ENCODE peak calls at places on chromosomes 12 and 14, in four cellular contexts. I, A, G and C are unnamed samples. For H3K27me3, the result is how much of the 10 kb centered on the place peaks cover.

GRCh38 chr12:54030889-54031860 is 1.7 kb upstream of the HOXC5 start:
- DNase-seq in G (no peak), I (peak), A (no peak), C (no peak)

GRCh38 chr12:45388545-45388944 is 172.7 kb downstream of the ANO6 start:
- DNase-seq in I (peak), G (peak), A (no peak), C (no peak)

GRCh38 chr12:124321040-124321481 is 26.2 kb downstream of the RFLNA start:
- DNase-seq in I (peak), A (peak), G (peak), C (peak)

GRCh38 chr14:103015426-103015825 is 41.9 kb downstream of the CDC42BPB start:
- DNase-seq in A (no peak), I (no peak), G (peak), C (no peak)

GRCh38 chr14:104373855-104374717 is 205.5 kb upstream of the C14orf180 start:
- DNase-seq in G (no peak), A (no peak), I (no peak), C (no peak)

GRCh38 chr14:85580536-85581165 is 50.7 kb downstream of the FLRT2 start:
- DNase-seq in A (no peak), I (no peak), G (peak), C (no peak)

GRCh38 chr14:52044791-52045522 is 23.9 kb downstream of the NID2 start:
- DNase-seq in I (no peak), G (peak), A (no peak), C (no peak)

GRCh38 chr12:52836042-52836466 is 1.9 kb upstream of the KRT79 start:
- DNase-seq in G (peak), I (no peak), A (no peak), C (peak)

GRCh38 chr14:23513005-23513412 is 38.6 kb downstream of the ZFHX2 start:
- DNase-seq in A (no peak), I (no peak), G (no peak), C (no peak)

GRCh38 chr12:124744659-124745467 is 118.8 kb downstream of the SCARB1 start:
- DNase-seq in I (no peak), A (no peak), G (no peak), C (no peak)

GRCh38 chr14:24179961-24180726 is 8.3 kb downstream of the REC8 start:
- DNase-seq in I (no peak), G (peak), A (no peak), C (no peak)

GRCh38 chr12:43551971-43552559 is at the start of gene ADAMTS20:
- DNase-seq in I (peak), G (no peak), A (no peak), C (no peak)

GRCh38 chr12:113402586-113403260 is 964 bp downstream of the SDS start:
- DNase-seq in A (no peak), G (no peak), I (no peak), C (no peak)

GRCh38 chr12:106445981-106446380 is 88.4 kb downstream of the POLR3B start:
- DNase-seq in G (no peak), I (peak), A (no peak), C (no peak)

GRCh38 chr12:124694250-124694649 is 126.8 kb upstream of the NCOR2 start:
- DNase-seq in G (no peak), I (no peak), A (no peak), C (no peak)

GRCh38 chr12:83896416-83896815 is 1016.2 kb downstream of the SLC6A15 start:
- DNase-seq in G (no peak), I (no peak), A (no peak), C (no peak)

GRCh38 chr12:70165450-70165849 is 77.8 kb upstream of the CNOT2 start:
- DNase-seq in A (no peak), I (no peak), G (no peak), C (no peak)

GRCh38 chr14:61417141-61417540 is 95.8 kb downstream of the PRKCH start:
- DNase-seq in I (no peak), A (no peak), G (peak), C (no peak)

GRCh38 chr12:116200812-116201211 is 76.7 kb downstream of the MED13L start:
- DNase-seq in I (no peak), A (no peak), G (no peak), C (no peak)

GRCh38 chr14:60867503-60868172 is 113.2 kb downstream of the TRMT5 start:
- DNase-seq in A (no peak), G (no peak), I (no peak), C (no peak)

GRCh38 chr14:93941293-93941910 is 14.3 kb downstream of the FAM181A start:
- DNase-seq in I (no peak), A (no peak), G (no peak), C (no peak)

GRCh38 chr12:76031414-76032042 is at the start of gene PHLDA1:
- DNase-seq in A (peak), I (peak), G (peak), C (peak)

GRCh38 chr14:98688446-98688845 is 583.6 kb downstream of the BCL11B start:
- DNase-seq in I (no peak), G (no peak), A (no peak), C (no peak)

GRCh38 chr12:27821259-27821973 is 41.4 kb upstream of the MANSC4 start:
- DNase-seq in I (peak), A (no peak), G (peak), C (peak)

GRCh38 chr12:75480469-75480949 is at the start of gene GLIPR1:
- DNase-seq in I (peak), A (peak), G (peak), C (peak)

GRCh38 chr12:131203666-131204415 is 250.1 kb downstream of the ADGRD1 start:
- DNase-seq in G (no peak), I (no peak), A (no peak), C (no peak)

GRCh38 chr12:96862326-96862725 is 44.7 kb upstream of the NEDD1 start:
- DNase-seq in G (no peak), I (no peak), A (no peak), C (no peak)

GRCh38 chr14:30610719-30611388 is 11.3 kb upstream of the SCFD1 start:
- DNase-seq in I (no peak), A (no peak), G (peak), C (peak)

GRCh38 chr12:10184261-10184843 is 5.5 kb downstream of the TMEM52B start:
- DNase-seq in G (no peak), I (no peak), A (no peak), C (no peak)

GRCh38 chr12:98369601-98370000 is 145.8 kb upstream of the TMPO start:
- DNase-seq in I (no peak), A (no peak), G (peak), C (no peak)

GRCh38 chr12:5779401-5779800 is 165.7 kb downstream of the ANO2 start:
- DNase-seq in A (no peak), G (no peak), I (no peak), C (no peak)

GRCh38 chr12:99043319-99043914 is 398.3 kb downstream of the APAF1 start:
- DNase-seq in G (peak), I (peak), A (no peak), C (peak)

GRCh38 chr12:124684496-124684895 is 117.1 kb upstream of the NCOR2 start:
- DNase-seq in G (peak), A (no peak), I (no peak), C (no peak)

GRCh38 chr12:2003676-2004112 is 563 bp downstream of the DCP1B start:
- DNase-seq in G (no peak), A (no peak), I (no peak), C (no peak)

GRCh38 chr12:2009623-2010022 is 5.4 kb upstream of the DCP1B start:
- DNase-seq in A (no peak), I (no peak), G (no peak), C (no peak)

GRCh38 chr12:2008677-2009076 is 4.4 kb upstream of the DCP1B start:
- DNase-seq in A (no peak), G (no peak), I (no peak), C (no peak)

GRCh38 chr12:2004113-2004929 is at the start of gene DCP1B:
- DNase-seq in G (peak), I (peak), A (peak), C (peak)
- TF ChIP-seq CTCF in G (no peak), I (peak), A (no peak), C (no peak)

GRCh38 chr14:74216671-74217070 is 22.6 kb upstream of the VSX2 start:
- DNase-seq in A (no peak), G (no peak), I (no peak), C (no peak)
- H3K27me3 ChIP-seq in A (under half), G (under half), I (under half), C (under half)

DNA sequence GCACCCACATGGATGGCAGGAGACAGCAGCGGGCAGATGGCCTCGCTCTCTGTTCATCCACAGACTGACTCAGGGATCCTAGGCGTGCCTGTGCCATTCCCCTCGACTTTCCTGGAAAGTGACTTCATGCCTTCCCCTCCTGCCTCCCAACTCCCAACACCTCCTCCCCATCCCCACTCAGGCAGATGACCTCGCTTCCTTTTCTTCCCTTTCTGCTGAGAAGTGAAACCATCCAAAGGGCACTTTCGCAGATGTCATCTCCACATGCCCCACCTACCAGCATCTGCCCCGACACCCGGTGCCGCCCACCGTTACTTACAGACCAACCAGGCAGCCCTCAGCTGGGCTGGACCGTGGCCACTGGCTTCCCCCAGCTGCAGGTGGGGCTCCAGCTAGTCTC is 29.6 kb downstream of the BEGAIN start:
- DNase-seq in I (no peak), G (no peak), A (no peak), C (no peak)
- H3K27ac ChIP-seq in I (no peak), G (no peak), A (no peak), C (no peak)

DNA sequence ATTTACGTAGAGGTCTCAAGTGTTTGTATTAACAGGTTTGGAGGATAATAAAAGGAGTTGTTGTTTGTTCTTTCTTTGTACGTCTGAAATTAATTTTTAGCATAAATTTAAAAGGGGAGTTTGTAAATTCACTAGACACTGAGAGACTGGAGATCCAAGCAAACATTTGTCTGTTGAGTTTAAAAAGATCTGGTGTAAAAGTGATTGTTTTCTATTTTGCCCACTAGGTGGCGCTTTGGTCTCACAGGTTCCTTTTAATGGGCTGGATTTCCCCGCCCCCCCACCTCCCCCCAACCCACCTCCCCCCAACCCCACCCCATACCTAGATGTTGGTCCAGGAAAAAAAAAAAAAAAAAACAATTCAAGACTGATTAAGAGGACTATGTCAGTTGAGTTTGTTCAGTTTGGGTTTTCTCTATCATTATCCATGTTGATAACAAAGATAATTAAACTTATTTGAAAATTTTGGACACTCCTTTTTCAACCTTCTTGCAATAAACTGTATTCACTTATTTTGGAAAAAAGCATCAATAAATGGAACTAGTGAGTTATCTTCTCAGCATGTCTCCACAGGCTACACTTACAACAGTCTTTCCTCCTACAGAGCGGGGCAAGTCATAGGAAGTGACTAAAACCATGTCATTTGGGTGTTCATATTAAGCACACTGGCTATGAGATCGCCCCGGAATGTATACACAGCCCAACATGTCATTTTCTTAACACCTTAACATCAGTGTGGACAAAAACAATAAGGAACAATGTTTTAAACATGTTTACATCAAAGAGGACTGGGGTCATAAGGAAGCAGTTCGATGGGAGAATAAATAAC is 841.1 kb downstream of the NRXN3 start:
- DNase-seq in G (peak), A (no peak), I (peak), C (no peak)
- TF ChIP-seq CTCF in G (no peak), A (no peak), I (peak), C (peak)

DNA sequence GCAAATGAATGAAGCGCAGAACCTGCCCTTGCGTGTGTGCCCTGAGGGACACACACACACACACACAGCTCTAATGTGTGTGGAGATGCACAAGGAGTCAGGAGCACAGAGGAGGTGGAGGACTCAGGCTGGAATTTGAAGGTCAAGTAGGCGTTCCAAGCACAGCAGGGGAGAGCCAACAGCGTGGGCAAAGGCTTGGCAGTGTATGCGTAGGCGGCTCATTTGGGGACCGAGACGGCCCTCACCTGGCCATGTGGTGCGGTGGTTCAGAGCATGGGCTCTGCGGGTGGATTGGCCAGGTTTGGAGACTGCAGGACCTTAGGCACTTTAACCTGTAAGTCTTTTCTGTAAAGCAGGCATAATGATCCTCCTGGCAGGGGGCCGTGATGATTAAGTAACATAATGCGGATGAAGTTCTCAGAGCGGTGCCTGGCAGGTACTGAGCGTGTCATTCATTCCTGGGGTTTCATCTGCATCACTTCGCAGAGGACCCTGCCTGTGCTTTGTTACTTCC is 69.5 kb upstream of the SLC24A4 start:
- DNase-seq in G (no peak), A (no peak), I (peak), C (no peak)
- H3K27me3 ChIP-seq in G (under half), A (under half), I (half or more), C (under half)

GRCh38 chr12:29781176-29781575 is 2.6 kb downstream of the TMTC1 start:
- DNase-seq in A (no peak), G (no peak), I (no peak), C (no peak)

GRCh38 chr12:29782285-29782820 is 1.4 kb downstream of the TMTC1 start:
- DNase-seq in I (peak), G (peak), A (no peak), C (no peak)

GRCh38 chr12:29780084-29780483 is 3.7 kb downstream of the TMTC1 start:
- DNase-seq in A (no peak), G (no peak), I (no peak), C (no peak)

GRCh38 chr12:29782821-29783772 is 645 bp downstream of the TMTC1 start:
- DNase-seq in I (peak), A (peak), G (peak), C (no peak)

DNA sequence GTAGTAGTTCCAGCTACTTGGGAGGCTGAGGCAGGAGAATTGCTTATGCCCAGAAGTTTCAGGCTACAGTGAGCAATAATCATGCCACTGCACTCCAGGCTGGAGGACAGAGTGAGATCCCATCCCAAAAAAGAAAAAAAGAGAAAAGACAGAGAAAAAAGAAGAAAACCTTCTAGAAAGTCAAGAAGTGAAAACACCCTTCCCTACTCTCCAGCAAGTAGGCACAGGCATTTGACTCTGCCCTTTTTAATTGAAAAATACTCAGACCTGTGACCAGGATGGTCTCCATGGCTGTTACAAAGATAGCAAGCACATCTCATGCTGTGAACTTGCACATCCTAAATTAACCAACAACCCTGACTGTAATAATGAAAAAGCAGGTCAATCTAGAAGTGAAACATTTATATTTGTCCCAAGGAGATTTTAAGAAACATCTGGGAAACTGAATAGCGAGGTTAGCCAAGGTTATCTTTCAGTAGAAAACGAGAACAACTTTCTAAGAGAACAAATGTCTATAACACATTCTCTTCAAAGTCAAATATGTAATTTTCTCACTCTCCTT is 2.0 kb downstream of the TMTC1 start:
- DNase-seq in A (no peak), I (no peak), G (no peak), C (no peak)
- H3K27ac ChIP-seq in A (peak), I (no peak), G (no peak), C (no peak)

DNA sequence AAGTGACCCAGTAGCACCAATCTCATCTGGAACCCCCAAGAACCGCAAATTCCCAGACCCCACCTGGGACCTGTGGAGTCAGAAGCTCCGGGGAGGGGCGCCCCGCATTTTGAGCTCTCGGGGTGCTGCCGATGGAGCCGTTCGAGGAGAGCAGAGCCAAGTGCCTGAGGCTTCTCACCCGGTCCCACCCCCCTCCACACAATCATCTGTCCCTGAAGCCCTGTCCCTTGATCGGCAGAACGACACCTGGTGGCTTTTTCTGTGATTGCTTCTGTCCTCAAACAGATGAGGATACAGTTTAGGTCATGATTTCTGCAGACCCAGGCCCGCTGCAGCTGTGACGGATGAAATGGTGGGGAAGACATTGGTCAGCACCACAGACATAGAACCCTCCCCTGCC is 74.7 kb downstream of the NOC4L start:
- DNase-seq in A (no peak), G (peak), I (peak), C (peak)
- TF ChIP-seq CTCF in A (no peak), G (no peak), I (peak), C (peak)